ENCODE peak calls at places on chromosomes 4 and X, in seven cellular contexts. Z is cardiac muscle cell, C is GM20000, Q is keratinocyte, V is upper lobe of right lung, S is WTC11, B is astrocyte of the spinal cord. X is an unnamed sample.
A peak's percentile ranks its signal among the peaks of the same experiment; 100 is the strongest.

GRCh38 chr4:165106518-165106917 is 6.1 kb downstream of the TMEM192 start:
- DNase-seq in Z (no peak), C (no peak), Q (no peak), V (no peak), S (no peak), B (no peak), X (no peak)

GRCh38 chr4:169774466-169775445 is 17.0 kb upstream of the HPF1 start:
- DNase-seq in Z (peak; percentile 39), C (no peak), Q (no peak), V (no peak), S (peak; percentile 71), B (peak; percentile 2), X (no peak)

GRCh38 chrX:48972214-48973164 is 845 bp upstream of the KCND1 start:
- DNase-seq in Z (peak; percentile 70), C (peak; percentile 54), Q (no peak), V (no peak), S (peak; percentile 65), B (peak; percentile 38), X (peak; percentile 57)

GRCh38 chrX:27751976-27752375 is 55.8 kb upstream of the MAGEB10 start:
- DNase-seq in Z (peak; percentile 4), C (no peak), Q (no peak), V (no peak), S (no peak), B (no peak), X (no peak)

GRCh38 chr4:82360298-82361177 is 13.3 kb downstream of the HNRNPD start:
- DNase-seq in Z (peak; percentile 38), C (no peak), Q (no peak), V (no peak), S (no peak), B (peak; percentile 45), X (no peak)

GRCh38 chr4:123621072-123621705 is 224.6 kb downstream of the SPRY1 start:
- DNase-seq in Z (peak; percentile 91), C (no peak), Q (no peak), V (no peak), S (no peak), B (peak; percentile 79), X (no peak)

GRCh38 chr4:139530833-139531427 is 25.1 kb downstream of the SETD7 start:
- DNase-seq in Z (peak; percentile 59), C (peak; percentile 70), Q (no peak), V (no peak), S (peak; percentile 76), B (no peak), X (peak; percentile 71)

GRCh38 chr4:174522183-174523002 is at the start of gene HPGD:
- DNase-seq in Z (no peak), C (peak; percentile 45), Q (no peak), V (peak; percentile 92), S (peak; percentile 62), B (peak; percentile 7), X (peak; percentile 22)

GRCh38 chr4:16819652-16820051 is 78.8 kb downstream of the LDB2 start:
- DNase-seq in Z (no peak), C (no peak), Q (no peak), V (no peak), S (no peak), B (no peak), X (no peak)

GRCh38 chrX:1686642-1687041 is 71.8 kb downstream of the ASMT start:
- DNase-seq in Z (no peak), C (no peak), Q (no peak), V (no peak), S (no peak), B (peak; percentile 14), X (no peak)

GRCh38 chr4:119209077-119209476 is 3.4 kb upstream of the USP53 start:
- DNase-seq in Z (peak; percentile 86), C (peak; percentile 7), Q (peak; percentile 69), V (no peak), S (no peak), B (peak; percentile 94), X (peak; percentile 41)

GRCh38 chr4:175308236-175308635 is 390.1 kb downstream of the ADAM29 start:
- DNase-seq in Z (no peak), C (no peak), Q (no peak), V (no peak), S (no peak), B (peak; percentile 47), X (no peak)

GRCh38 chrX:20718592-20718991 is 451.9 kb upstream of the RPS6KA3 start:
- DNase-seq in Z (no peak), C (no peak), Q (no peak), V (no peak), S (no peak), B (no peak), X (no peak)

GRCh38 chrX:6738518-6739470 is 203.9 kb upstream of the VCX3A start:
- DNase-seq in Z (no peak), C (peak; percentile 33), Q (no peak), V (no peak), S (no peak), B (no peak), X (peak; percentile 34)

GRCh38 chrX:107894038-107894437 is 68.4 kb downstream of the MID2 start:
- DNase-seq in Z (peak; percentile 58), C (peak; percentile 12), Q (peak; percentile 9), V (no peak), S (no peak), B (peak; percentile 47), X (peak; percentile 50)

GRCh38 chrX:122363112-122363511 is 821.0 kb upstream of the GRIA3 start:
- DNase-seq in Z (no peak), C (no peak), Q (no peak), V (no peak), S (peak; percentile 17), B (no peak), X (no peak)

GRCh38 chr4:33837043-33837442 is 2407.3 kb downstream of the ARAP2 start:
- DNase-seq in Z (peak; percentile 83), C (no peak), Q (no peak), V (no peak), S (no peak), B (peak; percentile 83), X (no peak)

GRCh38 chrX:40473460-40474204 is 107.1 kb upstream of the ATP6AP2 start:
- DNase-seq in Z (no peak), C (no peak), Q (no peak), V (no peak), S (no peak), B (no peak), X (no peak)

GRCh38 chrX:40469316-40469715 is 111.5 kb upstream of the ATP6AP2 start:
- DNase-seq in Z (no peak), C (no peak), Q (no peak), V (no peak), S (no peak), B (no peak), X (no peak)

GRCh38 chrX:40474205-40474626 is 106.6 kb upstream of the ATP6AP2 start:
- DNase-seq in Z (peak; percentile 25), C (no peak), Q (no peak), V (peak; percentile 65), S (peak; percentile 68), B (peak; percentile 44), X (no peak)

GRCh38 chrX:40470830-40471429 is 109.8 kb upstream of the ATP6AP2 start:
- DNase-seq in Z (no peak), C (no peak), Q (no peak), V (no peak), S (no peak), B (no peak), X (no peak)

DNA sequence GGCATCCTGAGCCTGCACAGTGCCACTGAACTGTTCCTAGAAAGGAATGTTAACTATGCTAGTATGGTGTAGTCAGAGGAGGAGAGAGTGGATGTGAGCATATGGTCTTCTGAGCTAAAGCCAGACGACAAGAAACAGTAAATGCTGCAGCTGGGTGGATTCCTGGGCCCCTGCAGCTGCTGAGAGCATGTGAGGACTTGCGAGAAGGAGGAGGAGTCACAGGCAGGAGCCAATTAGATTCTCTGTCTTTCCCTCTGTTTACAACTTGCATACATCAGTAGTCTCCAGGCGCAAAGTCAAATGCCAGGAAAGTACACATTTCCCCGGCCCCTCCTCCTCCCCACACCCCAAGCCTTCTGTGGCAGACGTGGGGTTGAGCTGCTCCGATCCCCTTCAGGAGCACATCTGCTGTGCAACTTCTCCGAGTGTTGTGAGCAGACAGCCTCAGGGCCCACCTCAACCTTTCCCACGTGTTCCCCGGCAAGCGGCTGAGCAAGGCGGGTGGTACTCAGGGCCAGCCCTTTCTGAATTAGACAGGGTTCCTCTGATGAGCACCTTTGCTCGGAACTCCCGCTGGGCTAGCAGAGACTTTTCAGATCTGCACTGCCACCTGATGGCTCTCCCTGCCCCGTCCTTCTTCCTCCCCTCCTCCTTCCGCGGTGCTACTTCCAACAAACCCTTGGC is 108.7 kb upstream of the ATP6AP2 start:
- DNase-seq in Z (peak; percentile 86), C (peak; percentile 28), Q (no peak), V (peak; percentile 60), S (peak; percentile 32), B (peak; percentile 71), X (peak; percentile 47)
- TF ChIP-seq CTCF in Z (no peak), C (no peak), Q (peak; percentile 24), V (no peak), S (no peak), B (no peak), X (peak; percentile 25)

GRCh38 chr4:151197258-151197657 is 79.7 kb upstream of the PRSS48 start:
- DNase-seq in Z (peak; percentile 63), C (no peak), Q (peak; percentile 19), V (no peak), S (no peak), B (no peak), X (no peak)

GRCh38 chr4:151192556-151193235 is 84.3 kb upstream of the PRSS48 start:
- DNase-seq in Z (no peak), C (no peak), Q (no peak), V (no peak), S (no peak), B (no peak), X (no peak)

GRCh38 chr4:151193414-151193813 is 83.5 kb upstream of the PRSS48 start:
- DNase-seq in Z (no peak), C (no peak), Q (no peak), V (no peak), S (no peak), B (no peak), X (no peak)

GRCh38 chr4:151198748-151199147 is 78.2 kb upstream of the PRSS48 start:
- DNase-seq in Z (peak; percentile 78), C (no peak), Q (no peak), V (no peak), S (no peak), B (no peak), X (no peak)

DNA sequence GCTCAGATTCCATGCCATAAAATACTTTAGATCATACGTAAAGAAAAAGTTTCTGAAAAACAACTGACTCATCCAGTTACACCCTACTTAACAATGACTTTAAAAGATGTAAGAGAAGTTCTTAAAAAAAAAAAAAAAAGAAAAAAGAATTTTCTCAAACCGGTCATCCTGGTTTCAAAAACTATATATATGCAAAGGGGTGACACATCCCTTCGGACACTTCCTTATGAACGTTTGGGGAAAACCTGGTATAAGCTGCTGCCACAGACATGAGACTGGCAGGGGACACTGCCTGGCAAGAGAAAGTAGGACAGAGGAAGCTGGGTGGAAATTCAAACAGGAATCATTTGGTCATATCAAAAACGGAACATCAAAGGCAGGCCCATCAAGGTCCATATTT is 81.2 kb upstream of the PRSS48 start:
- DNase-seq in Z (peak; percentile 59), C (no peak), Q (peak; percentile 66), V (no peak), S (no peak), B (peak; percentile 71), X (no peak)
- TF ChIP-seq CTCF in Z (no peak), C (no peak), Q (no peak), V (no peak), S (no peak), B (no peak), X (no peak)

GRCh38 chrX:147476008-147476407 is 435.7 kb upstream of the FMR1 start:
- DNase-seq in Z (no peak), C (peak; percentile 4), Q (no peak), V (no peak), S (no peak), B (no peak), X (no peak)
- TF ChIP-seq CTCF in Z (no peak), C (peak; percentile 19), Q (peak; percentile 23), V (peak; percentile 11), S (no peak), B (no peak), X (peak; percentile 63)

GRCh38 chrX:102085706-102086105 is 39.8 kb upstream of the TCEAL2 start:
- DNase-seq in Z (no peak), C (no peak), Q (no peak), V (no peak), S (peak; percentile 11), B (no peak), X (no peak)
- TF ChIP-seq CTCF in Z (no peak), C (no peak), Q (no peak), V (no peak), S (no peak), B (no peak), X (peak; percentile 35)